ENCODE peak calls at places on chromosomes 2 and 18, in seven cellular contexts. G is stimulated activated CD4-positive, alpha-beta T cell treated with anti-CD3 and anti-CD28 coated beads, TNF-alpha, amount 100 ng/mL, for 4 hours; R is nucleus accumbens; U is NCI-H446 treated with DMSO at 0.1 percent for 48 hours; W is substantia nigra; C is activated T-helper 1 cell treated with anti-CD3 and anti-CD28 coated beads, Interleukin-2, amount 50 U/mL, for 16 hours; X is astrocyte of the hippocampus. T is an unnamed sample.
A peak's percentile ranks its signal among the peaks of the same experiment; 100 is the strongest.

GRCh38 chr2:231530099-231531085 is at the start of gene NMUR1:
- DNase-seq in U (no peak), G (peak; percentile 38), R (no peak), C (peak; percentile 46), W (no peak), X (peak; percentile 58), T (peak; percentile 86)

GRCh38 chr2:9779572-9780264 is 63.6 kb upstream of the TAF1B start:
- DNase-seq in C (no peak), W (no peak), R (no peak), G (no peak), X (no peak), U (no peak), T (peak; percentile 29)

GRCh38 chr18:78528437-78529228 is 451.0 kb upstream of the SALL3 start:
- DNase-seq in C (no peak), X (peak; percentile 16), R (no peak), W (no peak), U (no peak), G (no peak), T (no peak)

GRCh38 chr2:138722316-138722715 is 57.9 kb downstream of the NXPH2 start:
- DNase-seq in G (no peak), X (peak; percentile 12), C (no peak), R (no peak), U (no peak), W (no peak), T (no peak)

GRCh38 chr2:96602330-96602823 is 35.7 kb downstream of the KANSL3 start:
- DNase-seq in X (no peak), U (no peak), R (no peak), G (no peak), C (no peak), W (no peak), T (no peak)

GRCh38 chr2:231386446-231386845 is 9.1 kb upstream of the B3GNT7 start:
- DNase-seq in W (no peak), R (no peak), X (peak; percentile 82), U (no peak), G (no peak), C (no peak), T (no peak)

GRCh38 chr2:46164581-46165301 is 132.5 kb upstream of the EPAS1 start:
- DNase-seq in X (peak; percentile 93), C (no peak), W (no peak), G (no peak), U (no peak), R (no peak), T (no peak)

GRCh38 chr18:46464926-46465655 is 191.9 kb downstream of the LOXHD1 start:
- DNase-seq in X (no peak), W (no peak), U (no peak), C (no peak), R (no peak), G (no peak), T (no peak)